ENCODE peak calls at places on chromosomes 11 and 22, in seven cellular contexts. One of them, this sample, is unnamed.

GRCh38 chr11:35943761-35944502 is at the start of gene LDLRAD3:
- DNase-seq in T-helper 2 cell: no peak
- DNase-seq in HAP-1: peak; percentile 86
- DNase-seq in RCC 7860: peak; percentile 47
- DNase-seq in epithelial cell of esophagus: peak; percentile 76
- DNase-seq in heart right ventricle: peak; percentile 60
- DNase-seq in tibial artery: peak; percentile 87
- DNase-seq in this sample: peak; percentile 66

GRCh38 chr22:27217154-27217553 is 559.8 kb downstream of the MIAT start:
- DNase-seq in T-helper 2 cell: no peak
- DNase-seq in HAP-1: no peak
- DNase-seq in RCC 7860: no peak
- DNase-seq in epithelial cell of esophagus: no peak
- DNase-seq in heart right ventricle: no peak
- DNase-seq in tibial artery: no peak
- DNase-seq in this sample: no peak

GRCh38 chr22:50269573-50270301 is 443 bp downstream of the MAPK11 start:
- DNase-seq in T-helper 2 cell: no peak
- DNase-seq in HAP-1: peak; percentile 77
- DNase-seq in RCC 7860: no peak
- DNase-seq in epithelial cell of esophagus: peak; percentile 46
- DNase-seq in heart right ventricle: peak; percentile 62
- DNase-seq in tibial artery: no peak
- DNase-seq in this sample: no peak

GRCh38 chr11:75583710-75584658 is 21.9 kb downstream of the SERPINH1 start:
- DNase-seq in T-helper 2 cell: no peak
- DNase-seq in HAP-1: peak; percentile 82
- DNase-seq in RCC 7860: no peak
- DNase-seq in epithelial cell of esophagus: no peak
- DNase-seq in heart right ventricle: peak; percentile 78
- DNase-seq in tibial artery: peak; percentile 87
- DNase-seq in this sample: peak; percentile 94

GRCh38 chr11:96294289-96294688 is 48.7 kb downstream of the MAML2 start:
- DNase-seq in T-helper 2 cell: no peak
- DNase-seq in HAP-1: no peak
- DNase-seq in RCC 7860: no peak
- DNase-seq in epithelial cell of esophagus: no peak
- DNase-seq in heart right ventricle: no peak
- DNase-seq in tibial artery: no peak
- DNase-seq in this sample: no peak

GRCh38 chr11:32426819-32427615 is 8.3 kb downstream of the WT1 start:
- DNase-seq in T-helper 2 cell: no peak
- DNase-seq in HAP-1: no peak
- DNase-seq in RCC 7860: no peak
- DNase-seq in epithelial cell of esophagus: no peak
- DNase-seq in heart right ventricle: peak; percentile 87
- DNase-seq in tibial artery: no peak
- DNase-seq in this sample: no peak

GRCh38 chr22:50119768-50120251 is 30.0 kb downstream of the MOV10L1 start:
- DNase-seq in T-helper 2 cell: no peak
- DNase-seq in HAP-1: no peak
- DNase-seq in RCC 7860: no peak
- DNase-seq in epithelial cell of esophagus: no peak
- DNase-seq in heart right ventricle: peak; percentile 15
- DNase-seq in tibial artery: no peak
- DNase-seq in this sample: no peak

GRCh38 chr22:27996981-27997380 is 77.9 kb upstream of the PITPNB start:
- DNase-seq in T-helper 2 cell: no peak
- DNase-seq in HAP-1: no peak
- DNase-seq in RCC 7860: no peak
- DNase-seq in epithelial cell of esophagus: no peak
- DNase-seq in heart right ventricle: no peak
- DNase-seq in tibial artery: peak; percentile 41
- DNase-seq in this sample: no peak

GRCh38 chr11:110199184-110199981 is 97.0 kb downstream of the RDX start:
- DNase-seq in T-helper 2 cell: no peak
- DNase-seq in HAP-1: peak; percentile 67
- DNase-seq in RCC 7860: no peak
- DNase-seq in epithelial cell of esophagus: peak; percentile 81
- DNase-seq in heart right ventricle: no peak
- DNase-seq in tibial artery: no peak
- DNase-seq in this sample: peak; percentile 34

GRCh38 chr22:18998998-18999397 is 62.9 kb upstream of the PRODH start:
- DNase-seq in T-helper 2 cell: no peak
- DNase-seq in HAP-1: peak; percentile 56
- DNase-seq in RCC 7860: no peak
- DNase-seq in epithelial cell of esophagus: no peak
- DNase-seq in heart right ventricle: no peak
- DNase-seq in tibial artery: no peak
- DNase-seq in this sample: no peak

GRCh38 chr22:25750569-25751173 is 8.7 kb downstream of the MYO18B start:
- DNase-seq in T-helper 2 cell: no peak
- DNase-seq in HAP-1: no peak
- DNase-seq in RCC 7860: no peak
- DNase-seq in epithelial cell of esophagus: no peak
- DNase-seq in heart right ventricle: no peak
- DNase-seq in tibial artery: no peak
- DNase-seq in this sample: no peak

GRCh38 chr11:1202154-1202775 is 20.6 kb upstream of the MUC5B start:
- DNase-seq in T-helper 2 cell: no peak
- DNase-seq in HAP-1: no peak
- DNase-seq in RCC 7860: no peak
- DNase-seq in epithelial cell of esophagus: no peak
- DNase-seq in heart right ventricle: no peak
- DNase-seq in tibial artery: peak; percentile 55
- DNase-seq in this sample: no peak

GRCh38 chr11:65427691-65428577 is 5.3 kb downstream of the NEAT1 start:
- DNase-seq in T-helper 2 cell: no peak
- DNase-seq in HAP-1: peak; percentile 49
- DNase-seq in RCC 7860: peak; percentile 76
- DNase-seq in epithelial cell of esophagus: peak; percentile 80
- DNase-seq in heart right ventricle: no peak
- DNase-seq in tibial artery: peak; percentile 69
- DNase-seq in this sample: no peak

GRCh38 chr11:44003736-44004451 is 43.9 kb upstream of the ACCSL start:
- DNase-seq in T-helper 2 cell: no peak
- DNase-seq in HAP-1: peak; percentile 3
- DNase-seq in RCC 7860: no peak
- DNase-seq in epithelial cell of esophagus: no peak
- DNase-seq in heart right ventricle: no peak
- DNase-seq in tibial artery: peak; percentile 48
- DNase-seq in this sample: peak; percentile 57

GRCh38 chr11:2825886-2826678 is 59.5 kb downstream of the CDKN1C start:
- DNase-seq in T-helper 2 cell: no peak
- DNase-seq in HAP-1: no peak
- DNase-seq in RCC 7860: peak; percentile 32
- DNase-seq in epithelial cell of esophagus: peak; percentile 89
- DNase-seq in heart right ventricle: peak; percentile 65
- DNase-seq in tibial artery: peak; percentile 93
- DNase-seq in this sample: peak; percentile 94

GRCh38 chr11:94675788-94676187 is 92.4 kb upstream of the AMOTL1 start:
- DNase-seq in T-helper 2 cell: no peak
- DNase-seq in HAP-1: no peak
- DNase-seq in RCC 7860: no peak
- DNase-seq in epithelial cell of esophagus: peak; percentile 31
- DNase-seq in heart right ventricle: no peak
- DNase-seq in tibial artery: no peak
- DNase-seq in this sample: no peak

GRCh38 chr11:13486926-13487660 is 8.7 kb downstream of the PTH start:
- DNase-seq in T-helper 2 cell: peak; percentile 33
- DNase-seq in HAP-1: peak; percentile 44
- DNase-seq in RCC 7860: no peak
- DNase-seq in epithelial cell of esophagus: peak; percentile 71
- DNase-seq in heart right ventricle: peak; percentile 47
- DNase-seq in tibial artery: no peak
- DNase-seq in this sample: no peak

GRCh38 chr11:102046841-102047240 is 396 bp upstream of the CFAP300 start:
- DNase-seq in T-helper 2 cell: no peak
- DNase-seq in HAP-1: no peak
- DNase-seq in RCC 7860: no peak
- DNase-seq in epithelial cell of esophagus: no peak
- DNase-seq in heart right ventricle: no peak
- DNase-seq in tibial artery: no peak
- DNase-seq in this sample: no peak

GRCh38 chr11:115912484-115912945 is 408.3 kb upstream of the CADM1 start:
- DNase-seq in T-helper 2 cell: no peak
- DNase-seq in HAP-1: no peak
- DNase-seq in RCC 7860: peak; percentile 50
- DNase-seq in epithelial cell of esophagus: no peak
- DNase-seq in heart right ventricle: no peak
- DNase-seq in tibial artery: no peak
- DNase-seq in this sample: no peak

GRCh38 chr11:1781593-1781975 is 17.9 kb upstream of the CTSD start:
- DNase-seq in T-helper 2 cell: no peak
- DNase-seq in HAP-1: no peak
- DNase-seq in RCC 7860: no peak
- DNase-seq in epithelial cell of esophagus: no peak
- DNase-seq in heart right ventricle: no peak
- DNase-seq in tibial artery: peak; percentile 60
- DNase-seq in this sample: peak; percentile 77

GRCh38 chr11:118291453-118291852 is 13.1 kb upstream of the CD3E start:
- DNase-seq in T-helper 2 cell: no peak
- DNase-seq in HAP-1: no peak
- DNase-seq in RCC 7860: no peak
- DNase-seq in epithelial cell of esophagus: peak; percentile 94
- DNase-seq in heart right ventricle: no peak
- DNase-seq in tibial artery: no peak
- DNase-seq in this sample: no peak

GRCh38 chr11:117418685-117419084 is 91.0 kb downstream of the CEP164 start:
- DNase-seq in T-helper 2 cell: no peak
- DNase-seq in HAP-1: no peak
- DNase-seq in RCC 7860: no peak
- DNase-seq in epithelial cell of esophagus: no peak
- DNase-seq in heart right ventricle: no peak
- DNase-seq in tibial artery: no peak
- DNase-seq in this sample: no peak

GRCh38 chr11:72224587-72225410 is at the start of gene INPPL1:
- DNase-seq in T-helper 2 cell: no peak
- DNase-seq in HAP-1: peak; percentile 77
- DNase-seq in RCC 7860: peak; percentile 6
- DNase-seq in epithelial cell of esophagus: peak; percentile 50
- DNase-seq in heart right ventricle: peak; percentile 72
- DNase-seq in tibial artery: peak; percentile 78
- DNase-seq in this sample: no peak

GRCh38 chr11:30749268-30749667 is 163.1 kb upstream of the MPPED2 start:
- DNase-seq in T-helper 2 cell: no peak
- DNase-seq in HAP-1: no peak
- DNase-seq in RCC 7860: no peak
- DNase-seq in epithelial cell of esophagus: no peak
- DNase-seq in heart right ventricle: no peak
- DNase-seq in tibial artery: no peak
- DNase-seq in this sample: no peak

This sample was measured in lower leg skin.